ENCODE peak calls at places on chromosomes 6 and 20, in seven cellular contexts. N is A549, H is tibial nerve, Q is SK-N-SH, Z is GM12878, K is ovary, V is stomach. I is an unnamed sample.

GRCh38 chr6:134029495-134030455 is 22.6 kb downstream of the SLC2A12 start:
- DNase-seq in Z (no peak), V (no peak), H (no peak), N (peak), K (no peak), Q (peak), I (no peak)

GRCh38 chr6:79461205-79461604 is 76.0 kb downstream of the LCA5 start:
- DNase-seq in K (no peak), H (no peak), V (no peak), N (no peak), Z (no peak), Q (no peak), I (no peak)

GRCh38 chr6:43490523-43490939 is 13.2 kb downstream of the TJAP1 start:
- DNase-seq in Q (no peak), Z (no peak), V (no peak), H (no peak), K (no peak), N (no peak), I (no peak)

GRCh38 chr6:37491161-37491829 is 8.4 kb downstream of the CCDC167 start:
- DNase-seq in H (no peak), Q (peak), V (peak), N (no peak), Z (no peak), K (no peak), I (peak)

GRCh38 chr6:80610821-80611220 is 504.4 kb downstream of the BCKDHB start:
- DNase-seq in H (no peak), Z (no peak), N (peak), Q (no peak), K (no peak), V (no peak), I (no peak)

GRCh38 chr20:44470327-44470726 is 5.3 kb upstream of the TTPAL start:
- DNase-seq in Q (no peak), Z (no peak), H (no peak), N (no peak), V (no peak), K (no peak), I (no peak)

GRCh38 chr20:54323227-54323734 is 115.4 kb downstream of the PFDN4 start:
- DNase-seq in Q (no peak), H (no peak), V (no peak), K (no peak), N (no peak), Z (no peak), I (no peak)

GRCh38 chr6:157434349-157435016 is 53.5 kb downstream of the ZDHHC14 start:
- DNase-seq in V (no peak), Z (no peak), H (peak), Q (no peak), N (no peak), K (peak), I (no peak)

GRCh38 chr6:106117579-106117978 is 31.4 kb downstream of the PRDM1 start:
- DNase-seq in V (no peak), N (no peak), Z (no peak), K (no peak), H (no peak), Q (no peak), I (no peak)

GRCh38 chr6:25202505-25202904 is 76.7 kb upstream of the CARMIL1 start:
- DNase-seq in Z (no peak), N (no peak), H (no peak), K (no peak), Q (no peak), V (no peak), I (no peak)

GRCh38 chr6:80425089-80425823 is 318.8 kb downstream of the BCKDHB start:
- DNase-seq in Q (no peak), H (no peak), V (no peak), K (no peak), N (no peak), Z (no peak), I (no peak)

GRCh38 chr6:49541210-49541724 is 9.2 kb upstream of the C6orf141 start:
- DNase-seq in Z (no peak), K (no peak), Q (no peak), N (peak), V (no peak), H (no peak), I (no peak)

GRCh38 chr20:44643596-44644383 is 7.7 kb downstream of the ADA start:
- DNase-seq in N (peak), V (peak), Q (no peak), K (peak), Z (no peak), H (peak), I (peak)

GRCh38 chr20:1185781-1186334 is 1.1 kb upstream of the TMEM74B start:
- DNase-seq in Q (peak), K (no peak), H (no peak), V (peak), Z (no peak), N (peak), I (no peak)

GRCh38 chr20:54723723-54724122 is 248.3 kb downstream of the DOK5 start:
- DNase-seq in K (no peak), H (no peak), Q (no peak), N (no peak), Z (no peak), V (no peak), I (no peak)

GRCh38 chr20:17465236-17465635 is 65.9 kb downstream of the BFSP1 start:
- DNase-seq in N (no peak), V (no peak), Q (no peak), H (no peak), K (no peak), Z (no peak), I (no peak)

GRCh38 chr6:158819213-158819976 is at the start of gene EZR:
- DNase-seq in K (peak), H (peak), Q (peak), V (peak), N (peak), Z (no peak), I (peak)

GRCh38 chr6:158818580-158819212 is 472 bp downstream of the EZR start:
- DNase-seq in N (peak), K (peak), V (peak), Q (peak), H (peak), Z (no peak), I (peak)

GRCh38 chr6:158817298-158818007 is 1.7 kb downstream of the EZR start:
- DNase-seq in Z (no peak), N (no peak), H (peak), V (peak), K (peak), Q (peak), I (peak)

GRCh38 chr6:158816329-158816728 is 2.8 kb downstream of the EZR start:
- DNase-seq in H (no peak), V (no peak), N (no peak), Z (no peak), K (no peak), Q (no peak), I (no peak)

DNA sequence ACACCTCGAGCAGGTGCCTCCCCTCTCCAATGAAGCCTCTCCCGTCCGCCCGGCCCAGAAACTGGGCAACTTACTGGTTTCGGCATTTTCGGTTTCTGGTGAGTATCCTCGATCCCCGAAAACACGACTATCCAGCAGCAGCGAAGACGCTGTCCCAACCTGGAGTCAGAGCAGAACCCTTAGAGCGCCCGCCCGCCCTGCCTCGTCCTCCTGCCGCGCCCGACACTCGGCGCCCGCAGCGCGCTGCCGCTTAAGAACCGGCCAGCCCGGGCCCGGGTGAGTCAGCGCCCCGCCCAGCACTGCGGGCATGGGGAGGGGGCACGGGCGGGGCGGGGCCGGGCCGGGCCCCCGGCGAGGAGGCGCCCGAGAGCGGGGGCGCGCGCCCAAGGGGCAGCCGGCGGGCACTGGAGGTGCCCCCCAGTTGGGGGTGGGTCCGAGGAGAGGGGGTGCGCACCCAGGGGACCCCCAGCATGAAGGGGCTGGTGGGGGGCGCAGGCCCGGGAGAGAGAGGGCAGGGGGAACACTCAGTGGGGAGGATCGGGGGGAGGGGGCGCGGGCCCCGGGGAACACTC is 1.1 kb downstream of the EZR start:
- DNase-seq in V (peak), K (peak), H (peak), N (peak), Q (peak), Z (no peak), I (peak)
- TF ChIP-seq EP300 in V (no peak), K (no peak), H (peak), N (no peak), Q (no peak), Z (no peak), I (no peak)

GRCh38 chr6:32940656-32941411 is at the start of gene HLA-DMB:
- DNase-seq in K (no peak), H (peak), Q (peak), N (peak), Z (peak), V (peak), I (no peak)
- H3K4me3 ChIP-seq in K (no peak), H (peak), Q (peak), N (peak), Z (peak), V (peak), I (peak)

DNA sequence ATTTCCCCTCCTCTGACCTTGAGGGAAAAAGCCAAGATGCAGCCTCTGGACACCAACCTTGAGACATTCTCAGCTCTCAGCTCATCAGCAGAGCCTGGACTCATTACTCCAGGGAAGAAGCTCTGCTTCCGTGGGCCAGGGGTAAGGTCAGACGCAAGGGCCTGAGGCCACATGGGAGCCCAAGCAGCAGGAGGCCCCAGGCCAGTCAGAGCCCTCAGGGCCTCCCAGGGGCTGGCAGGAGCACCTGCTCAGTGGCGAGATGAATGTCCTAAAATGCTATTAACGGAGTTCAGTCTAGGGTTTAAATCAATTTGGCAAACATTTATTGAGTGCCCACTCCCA is 208.6 kb downstream of the ERMARD start:
- DNase-seq in Z (no peak), V (no peak), K (no peak), H (no peak), N (no peak), Q (peak), I (no peak)
- H3K27ac ChIP-seq in Z (no peak), V (peak), K (no peak), H (no peak), N (no peak), Q (no peak), I (no peak)

GRCh38 chr6:33248932-33249731 is 22.5 kb downstream of the VPS52 start:
- DNase-seq in H (peak), Q (peak), Z (peak), N (peak), V (peak), K (peak), I (peak)
- TF ChIP-seq EP300 in H (peak), Q (no peak), Z (no peak), N (no peak), V (no peak), K (no peak), I (no peak)

I was measured in sigmoid colon.